ENCODE peak calls at places on chromosomes 4 and X, in seven cellular contexts. H is GM23338, P is cardiac muscle cell, M is epithelial cell of proximal tubule, C is thoracic aorta, J is HepG2, B is mucosa of descending colon. Q is an unnamed sample.

GRCh38 chr4:77040265-77040664 is 35.5 kb downstream of the CCNI start:
- DNase-seq in M (no peak), H (no peak), B (no peak), J (no peak), P (no peak), C (no peak), Q (peak; percentile 82)

GRCh38 chrX:117839544-117839943 is 277.1 kb downstream of the KLHL13 start:
- DNase-seq in J (no peak), M (no peak), H (peak; percentile 15), P (no peak), B (no peak), C (no peak), Q (no peak)

GRCh38 chrX:17082831-17083230 is 136.4 kb downstream of the REPS2 start:
- DNase-seq in B (no peak), H (peak; percentile 43), J (peak; percentile 9), P (no peak), M (no peak), C (no peak), Q (peak; percentile 19)

GRCh38 chr4:55138367-55138766 is 13.0 kb upstream of the KDR start:
- DNase-seq in P (no peak), B (no peak), H (no peak), J (no peak), C (no peak), M (no peak), Q (no peak)

GRCh38 chrX:120309873-120310730 is 1.2 kb downstream of the TMEM255A start:
- DNase-seq in M (no peak), H (peak; percentile 49), C (no peak), P (no peak), J (no peak), B (peak; percentile 25), Q (no peak)

GRCh38 chrX:102029026-102029425 is 96.5 kb upstream of the TCEAL2 start:
- DNase-seq in M (no peak), P (no peak), B (no peak), J (no peak), H (no peak), C (no peak), Q (no peak)

GRCh38 chr4:113145519-113146291 is 96.3 kb downstream of the ANK2 start:
- DNase-seq in M (no peak), P (no peak), J (peak; percentile 85), C (no peak), H (peak; percentile 77), B (no peak), Q (no peak)

GRCh38 chr4:13325744-13326143 is 158.4 kb downstream of the RAB28 start:
- DNase-seq in M (no peak), H (peak; percentile 1), P (no peak), B (no peak), J (peak; percentile 56), C (no peak), Q (no peak)

GRCh38 chr4:137213372-137214173 is 318.7 kb downstream of the PCDH18 start:
- DNase-seq in H (no peak), M (no peak), C (no peak), J (no peak), B (no peak), P (peak; percentile 3), Q (peak; percentile 68)

GRCh38 chrX:123173833-123174232 is 10.2 kb upstream of the GRIA3 start:
- DNase-seq in H (peak; percentile 39), B (no peak), M (no peak), C (no peak), P (no peak), J (no peak), Q (peak; percentile 46)

GRCh38 chrX:40169193-40170086 is 71.7 kb upstream of the BCOR start:
- DNase-seq in J (peak; percentile 70), P (peak; percentile 83), H (peak; percentile 90), M (peak; percentile 46), C (no peak), B (peak; percentile 73), Q (no peak)

GRCh38 chr4:20391224-20391623 is 139.5 kb downstream of the SLIT2 start:
- DNase-seq in B (no peak), J (no peak), P (peak; percentile 40), M (no peak), C (no peak), H (no peak), Q (peak; percentile 33)

GRCh38 chrX:109843963-109844751 is 111.1 kb upstream of the ACSL4 start:
- DNase-seq in P (no peak), J (no peak), C (no peak), M (no peak), H (no peak), B (no peak), Q (no peak)

GRCh38 chr4:87574996-87575395 is 33.3 kb upstream of the DSPP start:
- DNase-seq in J (no peak), M (no peak), B (no peak), P (peak; percentile 18), C (no peak), H (no peak), Q (peak; percentile 28)

GRCh38 chrX:119757979-119758681 is at the start of gene SOWAHD:
- DNase-seq in B (peak; percentile 81), J (peak; percentile 50), M (no peak), C (no peak), P (no peak), H (peak; percentile 73), Q (no peak)

GRCh38 chr4:85756938-85757337 is 282.0 kb downstream of the ARHGAP24 start:
- DNase-seq in B (no peak), J (no peak), C (no peak), M (no peak), H (peak; percentile 65), P (peak; percentile 80), Q (peak; percentile 82)

DNA sequence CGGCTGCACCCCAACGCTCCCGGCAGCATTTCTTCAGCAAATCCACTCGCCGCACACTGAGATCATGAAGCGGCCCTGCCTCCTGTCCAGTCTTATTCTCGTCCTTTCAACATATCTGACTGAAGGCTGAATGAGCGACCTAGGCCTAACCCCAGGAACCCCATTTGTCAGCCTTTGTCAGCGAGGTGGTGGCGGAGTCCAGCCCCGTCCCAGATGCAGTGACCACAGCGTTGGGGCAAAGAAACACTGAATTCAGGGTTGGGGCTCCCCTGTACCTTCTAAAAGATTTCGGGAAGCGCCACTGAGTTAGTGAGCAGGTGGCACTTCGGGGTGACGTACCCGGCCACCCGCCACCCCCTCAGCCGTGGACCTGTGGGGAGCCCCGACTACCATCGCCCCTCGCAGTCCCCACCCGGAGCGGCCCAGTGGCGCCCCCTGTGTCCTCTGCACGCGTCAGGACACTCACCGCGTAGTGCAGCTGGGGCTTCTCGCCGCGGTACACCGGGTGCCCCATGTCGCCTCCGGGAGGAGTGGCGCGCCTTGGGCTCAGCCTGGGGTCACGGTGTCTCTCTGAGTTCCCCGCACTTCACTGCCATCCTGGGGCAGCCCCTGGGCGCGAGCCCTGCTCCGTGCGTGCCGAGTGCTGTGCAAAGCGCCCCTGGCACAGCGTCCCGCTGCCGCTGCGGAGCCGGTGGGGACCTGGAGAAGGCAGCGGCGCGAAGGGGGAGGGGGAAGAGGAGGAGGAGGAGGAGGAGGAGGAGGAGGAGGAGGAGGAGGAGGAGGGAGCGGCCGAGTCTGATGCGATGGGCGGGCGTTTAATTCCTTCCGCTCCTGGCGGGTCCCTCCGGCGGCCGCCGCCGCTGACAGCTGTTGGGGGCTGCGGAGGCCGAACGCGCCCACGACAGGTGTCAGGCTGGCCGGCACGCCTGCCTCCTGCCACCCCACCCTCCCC is 134.1 kb downstream of the AMELX start:
- DNase-seq in B (peak; percentile 51), M (no peak), H (peak; percentile 48), J (no peak), P (peak; percentile 54), C (no peak), Q (peak; percentile 32)
- TF ChIP-seq CTCF in B (no peak), M (peak; percentile 34), H (peak; percentile 60), J (no peak), P (peak; percentile 50), C (no peak), Q (peak; percentile 23)

GRCh38 chr4:52037730-52038108 is 380 bp downstream of the SGCB start:
- DNase-seq in B (no peak), H (peak; percentile 75), P (peak; percentile 38), C (no peak), M (no peak), J (no peak), Q (peak; percentile 46)

GRCh38 chr4:52035190-52035589 is 2.9 kb downstream of the SGCB start:
- DNase-seq in B (no peak), J (no peak), C (no peak), H (no peak), M (no peak), P (no peak), Q (no peak)

GRCh38 chr4:52032005-52032404 is 6.1 kb downstream of the SGCB start:
- DNase-seq in C (no peak), P (no peak), H (no peak), B (no peak), M (no peak), J (no peak), Q (no peak)

GRCh38 chr4:52038109-52038912 is at the start of gene SGCB:
- DNase-seq in J (no peak), P (peak; percentile 59), H (peak; percentile 71), B (peak; percentile 85), M (no peak), C (peak; percentile 4), Q (peak; percentile 31)

DNA sequence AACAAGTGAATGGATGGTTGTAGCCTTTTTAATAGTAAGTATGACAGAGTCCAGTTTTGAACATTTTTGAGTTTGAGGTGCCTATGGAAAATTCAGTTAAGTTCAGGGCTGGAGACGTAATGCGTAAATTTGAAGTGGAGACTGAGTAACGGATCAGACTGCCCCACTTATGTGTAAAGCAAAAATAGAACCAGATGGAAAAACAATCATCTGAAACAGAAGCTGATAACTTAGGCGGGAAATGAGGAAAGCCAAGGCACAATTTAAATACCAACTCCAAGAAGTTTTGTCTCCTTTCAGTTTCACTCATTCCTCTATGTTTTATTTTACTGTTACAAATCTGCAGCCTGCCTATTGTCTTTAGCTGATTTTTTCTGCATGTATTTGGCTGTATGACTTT is 1.2 kb downstream of the SGCB start:
- DNase-seq in B (no peak), H (no peak), M (no peak), J (no peak), P (no peak), C (no peak), Q (peak; percentile 41)
- H3K4me3 ChIP-seq in B (no peak overlapping the region), H (peak overlapping the region; percentile 66), M (peak overlapping the region; percentile 65), J (peak overlapping the region; percentile 77), P (peak overlapping the region; percentile 89), C (peak overlapping the region; percentile 81), Q (peak overlapping the region; percentile 78)

GRCh38 chr4:79107014-79107413 is 167.8 kb upstream of the PAQR3 start:
- DNase-seq in C (no peak), H (no peak), M (no peak), B (no peak), J (no peak), P (no peak), Q (no peak)
- TF ChIP-seq CTCF in C (no peak), H (no peak), M (no peak), B (no peak), J (no peak), P (no peak), Q (no peak)

GRCh38 chrX:151694661-151695582 is at the start of gene PRRG3:
- DNase-seq in J (no peak), B (no peak), M (no peak), P (no peak), H (peak; percentile 48), C (no peak), Q (no peak)

GRCh38 chrX:151694121-151694520 is 1.1 kb upstream of the PRRG3 start:
- DNase-seq in H (no peak), J (no peak), B (no peak), P (no peak), C (no peak), M (no peak), Q (no peak)

GRCh38 chrX:151697537-151697936 is 2.3 kb downstream of the PRRG3 start:
- DNase-seq in H (no peak), P (peak; percentile 22), J (no peak), C (no peak), M (no peak), B (no peak), Q (peak; percentile 96)

GRCh38 chrX:151692825-151693224 is 2.4 kb upstream of the PRRG3 start:
- DNase-seq in C (no peak), H (no peak), J (no peak), P (no peak), M (no peak), B (no peak), Q (no peak)

GRCh38 chrX:151695583-151695930 is 299 bp downstream of the PRRG3 start:
- DNase-seq in M (no peak), P (no peak), B (no peak), J (no peak), C (no peak), H (no peak), Q (no peak)
- H3K4me3 ChIP-seq in M (no peak overlapping the region), P (peak overlapping the region; percentile 30), B (no peak overlapping the region), J (no peak overlapping the region), C (no peak overlapping the region), H (peak overlapping the region; percentile 53), Q (no peak overlapping the region)